ENCODE peak calls at places on chromosomes 3 and 15, in eight cellular contexts. Y is SK-MEL-5; V is stimulated activated CD4-positive, alpha-beta T cell treated with anti-CD3 and anti-CD28 coated beads, Interleukin-1b, Interleukin-23, amount 100 ng/mL, for 24 hours; N is stimulated activated CD8-positive, alpha-beta memory T cell treated with anti-CD3 and anti-CD28 coated beads, Interleukin-2, amount 100 ng/mL, for 48 hours; X is osteoblast; Z is KBM-7; W is globus pallidus; R is nucleus accumbens. L is an unnamed sample.

GRCh38 chr3:81867875-81868274 is 106.4 kb upstream of the GBE1 start:
- DNase-seq in W (no peak), X (no peak), Y (no peak), R (no peak), Z (no peak), V (no peak), N (no peak), L (no peak)

GRCh38 chr15:49987198-49987785 is 131.7 kb downstream of the ATP8B4 start:
- DNase-seq in V (no peak), W (no peak), R (no peak), Z (no peak), N (no peak), X (no peak), Y (no peak), L (no peak)

GRCh38 chr3:120864541-120864940 is 43.5 kb upstream of the STXBP5L start:
- DNase-seq in X (no peak), N (no peak), R (no peak), W (no peak), Y (no peak), Z (no peak), V (no peak), L (no peak)

GRCh38 chr15:44798815-44799214 is 62.5 kb downstream of the TRIM69 start:
- DNase-seq in R (no peak), X (no peak), Z (no peak), Y (peak), W (no peak), V (no peak), N (no peak), L (no peak)

GRCh38 chr3:13203398-13204176 is 130.4 kb upstream of the IQSEC1 start:
- DNase-seq in X (peak), W (no peak), R (no peak), Z (no peak), V (no peak), Y (no peak), N (no peak), L (no peak)

GRCh38 chr3:172260381-172260780 is 187.9 kb downstream of the GHSR start:
- DNase-seq in N (no peak), Y (no peak), R (no peak), X (no peak), V (no peak), Z (no peak), W (no peak), L (no peak)

GRCh38 chr3:194249323-194250103 is 101.6 kb downstream of the CPN2 start:
- DNase-seq in N (no peak), W (no peak), Z (peak), R (no peak), V (no peak), X (no peak), Y (no peak), L (no peak)

GRCh38 chr3:139225551-139225950 is 118.3 kb upstream of the MRPS22 start:
- DNase-seq in Z (no peak), X (no peak), N (no peak), W (no peak), R (no peak), V (no peak), Y (no peak), L (no peak)

L was measured in mucosa of descending colon.